ENCODE peak calls at places on chromosome 11, in four cellular contexts. Y is HepG2, D is WTC11, K is GM12878. H is an unnamed sample.

GRCh38 chr11:121248496-121248895 is 44.1 kb upstream of the SC5D start:
- DNase-seq in Y (no peak), D (no peak), K (no peak), H (no peak)

GRCh38 chr11:103602846-103603245 is 433.6 kb upstream of the DDI1 start:
- DNase-seq in Y (no peak), D (no peak), K (no peak), H (no peak)

GRCh38 chr11:68692115-68692514 is 7.8 kb downstream of the GAL start:
- DNase-seq in Y (no peak), D (no peak), K (no peak), H (no peak)

GRCh38 chr11:122628691-122629555 is 26.6 kb upstream of the UBASH3B start:
- DNase-seq in Y (peak), D (peak), K (no peak), H (peak)

GRCh38 chr11:68036717-68037239 is 2.0 kb upstream of the TCIRG1 start:
- DNase-seq in Y (no peak), D (no peak), K (no peak), H (no peak)

GRCh38 chr11:117743121-117743815 is 53.7 kb downstream of the DSCAML1 start:
- DNase-seq in Y (no peak), D (no peak), K (no peak), H (no peak)

GRCh38 chr11:64429970-64430369 is 71.0 kb downstream of the RPS6KA4 start:
- DNase-seq in Y (no peak), D (no peak), K (no peak), H (no peak)

GRCh38 chr11:104526006-104526405 is 362.1 kb upstream of the PDGFD start:
- DNase-seq in Y (no peak), D (no peak), K (no peak), H (no peak)

GRCh38 chr11:64246874-64247728 is at the start of gene PPP1R14B:
- DNase-seq in Y (peak), D (peak), K (no peak), H (peak)

GRCh38 chr11:47858169-47858543 is 10.0 kb upstream of the NUP160 start:
- DNase-seq in Y (no peak), D (no peak), K (no peak), H (no peak)

GRCh38 chr11:19574916-19575315 is 137.7 kb upstream of the NAV2 start:
- DNase-seq in Y (no peak), D (no peak), K (no peak), H (no peak)

GRCh38 chr11:440065-441042 is 1.5 kb downstream of the ANO9 start:
- DNase-seq in Y (peak), D (no peak), K (no peak), H (peak)

GRCh38 chr11:113730887-113731726 is 25.0 kb upstream of the TMPRSS5 start:
- DNase-seq in Y (peak), D (peak), K (no peak), H (peak)

GRCh38 chr11:61791737-61792309 is 576 bp downstream of the TMEM258 start:
- DNase-seq in Y (peak), D (peak), K (no peak), H (peak)

GRCh38 chr11:86440305-86440716 is 65.6 kb downstream of the CCDC81 start:
- DNase-seq in Y (no peak), D (no peak), K (no peak), H (no peak)

GRCh38 chr11:106585061-106585460 is 433.2 kb downstream of the GUCY1A2 start:
- DNase-seq in Y (peak), D (no peak), K (no peak), H (no peak)

GRCh38 chr11:126109941-126110731 is 47.5 kb upstream of the CDON start:
- DNase-seq in Y (no peak), D (no peak), K (no peak), H (no peak)

GRCh38 chr11:134407923-134408322 is 4.1 kb downstream of the B3GAT1 start:
- DNase-seq in Y (no peak), D (no peak), K (no peak), H (no peak)

GRCh38 chr11:235998-236773 is at the start of gene SIRT3:
- DNase-seq in Y (peak), D (peak), K (peak), H (peak)

GRCh38 chr11:61728940-61729219 is 23.6 kb upstream of the MYRF start:
- DNase-seq in Y (no peak), D (no peak), K (no peak), H (no peak)

GRCh38 chr11:131246589-131247164 is 123.7 kb upstream of the NTM start:
- DNase-seq in Y (peak), D (peak), K (no peak), H (peak)

GRCh38 chr11:35029979-35030378 is 109.0 kb upstream of the CD44 start:
- DNase-seq in Y (no peak), D (no peak), K (peak), H (peak)

GRCh38 chr11:67632175-67632981 is 2.6 kb upstream of the NUDT8 start:
- DNase-seq in Y (peak), D (peak), K (no peak), H (no peak)

GRCh38 chr11:93685196-93685595 is 23.7 kb downstream of the CEP295 start:
- DNase-seq in Y (no peak), D (no peak), K (no peak), H (no peak)

GRCh38 chr11:86571273-86571948 is 101.0 kb downstream of the ME3 start:
- DNase-seq in Y (peak), D (peak), K (no peak), H (peak)

GRCh38 chr11:122173587-122173986 is 57.6 kb upstream of the BLID start:
- DNase-seq in Y (no peak), D (no peak), K (no peak), H (no peak)

GRCh38 chr11:59199546-59200420 is 12.9 kb downstream of the MPEG1 start:
- DNase-seq in Y (no peak), D (no peak), K (peak), H (no peak)

GRCh38 chr11:518463-519202 is 11.6 kb upstream of the RNH1 start:
- DNase-seq in Y (peak), D (peak), K (no peak), H (peak)

GRCh38 chr11:27700351-27701261 is at the start of gene BDNF:
- DNase-seq in Y (no peak), D (peak), K (no peak), H (no peak)

GRCh38 chr11:12005476-12005875 is 3.0 kb downstream of the DKK3 start:
- DNase-seq in Y (no peak), D (no peak), K (no peak), H (no peak)

GRCh38 chr11:13664351-13664750 is 4.1 kb upstream of the FAR1 start:
- DNase-seq in Y (no peak), D (no peak), K (no peak), H (no peak)

GRCh38 chr11:65422104-65422632 is 430 bp upstream of the NEAT1 start:
- DNase-seq in Y (peak), D (peak), K (no peak), H (peak)

GRCh38 chr11:64713031-64713780 is 9.8 kb downstream of the NRXN2 start:
- DNase-seq in Y (no peak), D (peak), K (no peak), H (peak)

GRCh38 chr11:55966391-55966790 is 3.4 kb downstream of the OR10AG1 start:
- DNase-seq in Y (no peak), D (no peak), K (no peak), H (no peak)

GRCh38 chr11:31821779-31822574 is 10.9 kb upstream of the PAX6 start:
- DNase-seq in Y (no peak), D (no peak), K (no peak), H (no peak)

GRCh38 chr11:31821235-31821764 is 10.2 kb upstream of the PAX6 start:
- DNase-seq in Y (no peak), D (no peak), K (no peak), H (no peak)

GRCh38 chr11:31819533-31820437 is 8.7 kb upstream of the PAX6 start:
- DNase-seq in Y (no peak), D (peak), K (no peak), H (no peak)

GRCh38 chr11:31818874-31819331 is 7.8 kb upstream of the PAX6 start:
- DNase-seq in Y (no peak), D (peak), K (no peak), H (no peak)

DNA sequence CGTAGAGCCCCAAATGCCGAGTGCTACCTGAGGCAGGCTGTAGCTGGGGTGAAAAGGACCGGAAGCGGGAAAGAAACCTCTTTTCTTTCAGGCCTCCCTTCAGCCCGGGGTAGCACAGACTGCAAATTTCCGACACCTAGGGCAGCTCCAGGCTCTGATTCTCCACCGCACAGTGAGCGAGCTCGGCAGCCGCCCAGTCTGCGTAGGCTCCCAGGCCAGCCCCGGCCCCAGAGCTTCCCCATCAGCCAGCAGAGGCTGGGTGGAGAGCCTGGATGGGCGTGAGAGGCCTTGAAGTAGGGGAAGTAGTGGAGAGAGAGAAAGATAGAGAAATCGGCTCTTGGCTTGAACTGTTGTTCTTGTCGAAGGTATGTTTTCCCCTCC is 9.3 kb upstream of the PAX6 start:
- DNase-seq in Y (no peak), D (peak), K (no peak), H (no peak)
- TF ChIP-seq NR2C2 in Y (no peak), D (no peak), K (no peak), H (no peak)

GRCh38 chr11:57647960-57648776 is 1.5 kb downstream of the YPEL4 start:
- DNase-seq in Y (no peak), D (no peak), K (no peak), H (peak)
- TF ChIP-seq NR2C2 in Y (no peak), D (no peak), K (no peak), H (no peak)

DNA sequence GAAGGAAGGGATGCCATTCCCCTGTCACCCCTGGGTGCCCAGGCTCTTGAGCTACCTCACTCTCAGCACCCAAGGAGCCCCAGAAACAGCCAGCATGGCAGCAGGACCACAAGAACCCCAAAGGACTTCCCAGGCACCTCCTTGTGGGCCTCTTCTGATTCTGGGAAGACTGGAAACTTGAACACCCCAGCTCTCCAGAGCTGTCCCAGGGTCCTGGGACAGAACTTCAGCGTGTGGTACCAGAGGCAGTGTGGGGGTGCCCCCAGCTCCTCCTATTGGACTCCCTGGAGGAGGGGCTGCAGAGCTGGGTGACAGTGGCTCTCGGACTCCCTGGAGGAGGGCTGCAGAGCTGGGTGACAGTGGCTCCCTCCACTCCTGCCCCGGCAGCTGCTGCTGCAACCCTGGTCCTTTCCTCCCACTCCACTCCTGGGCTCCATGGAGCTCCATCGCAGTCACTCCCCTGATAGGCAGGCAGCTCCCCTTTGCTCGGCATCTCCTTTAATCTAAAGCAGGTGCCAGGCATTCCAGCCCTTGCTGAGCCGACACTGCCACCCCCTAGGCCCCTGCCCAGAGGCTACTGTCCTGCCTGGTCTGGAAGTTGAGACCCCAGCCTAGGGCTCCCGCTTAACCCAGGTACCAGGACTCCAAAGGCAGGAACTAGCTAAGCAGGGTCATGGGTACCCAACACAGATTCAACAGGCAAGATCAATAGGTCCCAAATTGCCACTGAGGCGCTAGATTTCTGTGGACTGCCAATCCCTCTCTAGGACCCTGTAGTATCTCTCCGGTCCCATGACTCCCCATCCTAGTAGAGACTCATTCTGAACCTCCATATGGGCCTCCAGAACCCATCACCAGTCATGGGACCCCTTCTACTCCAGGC is 2.7 kb downstream of the BCL9L start:
- DNase-seq in Y (no peak), D (no peak), K (no peak), H (no peak)
- TF ChIP-seq NR2C2 in Y (no peak), D (no peak), K (no peak), H (no peak)

GRCh38 chr11:32796425-32796824 is 2.0 kb upstream of the CCDC73 start:
- DNase-seq in Y (no peak), D (no peak), K (no peak), H (no peak)

GRCh38 chr11:32790916-32791315 is 3.5 kb downstream of the CCDC73 start:
- DNase-seq in Y (no peak), D (no peak), K (no peak), H (no peak)

GRCh38 chr11:32792111-32792947 is 2.1 kb downstream of the CCDC73 start:
- DNase-seq in Y (no peak), D (no peak), K (no peak), H (no peak)

GRCh38 chr11:32794439-32794838 is at the start of gene CCDC73:
- DNase-seq in Y (no peak), D (no peak), K (no peak), H (no peak)

GRCh38 chr11:32792948-32793475 is 1.4 kb downstream of the CCDC73 start:
- DNase-seq in Y (peak), D (peak), K (peak), H (peak)
- TF ChIP-seq NR2C2 in Y (no peak), D (no peak), K (no peak), H (no peak)